ENCODE peak calls at places on chromosomes 4 and X, in six cellular contexts. One of them, this sample, is unnamed. For H3K4me1 and H3K27me3, the result is how much of the 10 kb centered on the place peaks cover.

GRCh38 chr4:128220286-128221235 is 67.1 kb downstream of the PGRMC2 start:
- DNase-seq in sigmoid colon: no peak
- DNase-seq in stomach: no peak
- DNase-seq in heart left ventricle: no peak
- DNase-seq in suprapubic skin: no peak
- DNase-seq in HCT116: peak
- DNase-seq in this sample: no peak

GRCh38 chrX:115098897-115099296 is 81.5 kb upstream of the IL13RA2 start:
- DNase-seq in sigmoid colon: no peak
- DNase-seq in stomach: no peak
- DNase-seq in heart left ventricle: no peak
- DNase-seq in suprapubic skin: no peak
- DNase-seq in HCT116: no peak
- DNase-seq in this sample: no peak

GRCh38 chrX:136767104-136767941 is 13.4 kb downstream of the ARHGEF6 start:
- DNase-seq in sigmoid colon: peak
- DNase-seq in stomach: peak
- DNase-seq in heart left ventricle: peak
- DNase-seq in suprapubic skin: peak
- DNase-seq in HCT116: no peak
- DNase-seq in this sample: peak

GRCh38 chrX:18424482-18425198 is 768 bp upstream of the CDKL5 start:
- DNase-seq in sigmoid colon: peak
- DNase-seq in stomach: no peak
- DNase-seq in heart left ventricle: peak
- DNase-seq in suprapubic skin: no peak
- DNase-seq in HCT116: no peak
- DNase-seq in this sample: peak

GRCh38 chr4:3703677-3704521 is 62.3 kb upstream of the ADRA2C start:
- DNase-seq in sigmoid colon: no peak
- DNase-seq in stomach: no peak
- DNase-seq in heart left ventricle: no peak
- DNase-seq in suprapubic skin: peak
- DNase-seq in HCT116: no peak
- DNase-seq in this sample: no peak

GRCh38 chrX:150291014-150291413 is 72.1 kb upstream of the MAMLD1 start:
- DNase-seq in sigmoid colon: no peak
- DNase-seq in stomach: no peak
- DNase-seq in heart left ventricle: no peak
- DNase-seq in suprapubic skin: no peak
- DNase-seq in HCT116: no peak
- DNase-seq in this sample: no peak

GRCh38 chrX:39582091-39582490 is 515.7 kb downstream of the BCOR start:
- DNase-seq in sigmoid colon: no peak
- DNase-seq in stomach: peak
- DNase-seq in heart left ventricle: no peak
- DNase-seq in suprapubic skin: no peak
- DNase-seq in HCT116: peak
- DNase-seq in this sample: peak

GRCh38 chr4:86092684-86093083 is 267.2 kb downstream of the MAPK10 start:
- DNase-seq in sigmoid colon: no peak
- DNase-seq in stomach: no peak
- DNase-seq in heart left ventricle: no peak
- DNase-seq in suprapubic skin: no peak
- DNase-seq in HCT116: no peak
- DNase-seq in this sample: no peak

GRCh38 chr4:94566420-94566819 is 114.7 kb downstream of the PDLIM5 start:
- DNase-seq in sigmoid colon: no peak
- DNase-seq in stomach: no peak
- DNase-seq in heart left ventricle: no peak
- DNase-seq in suprapubic skin: no peak
- DNase-seq in HCT116: no peak
- DNase-seq in this sample: no peak

GRCh38 chr4:1767770-1768366 is 25.2 kb upstream of the FGFR3 start:
- DNase-seq in sigmoid colon: no peak
- DNase-seq in stomach: peak
- DNase-seq in heart left ventricle: no peak
- DNase-seq in suprapubic skin: no peak
- DNase-seq in HCT116: no peak
- DNase-seq in this sample: peak

GRCh38 chrX:123121241-123121640 is 62.8 kb upstream of the GRIA3 start:
- DNase-seq in sigmoid colon: no peak
- DNase-seq in stomach: no peak
- DNase-seq in heart left ventricle: no peak
- DNase-seq in suprapubic skin: no peak
- DNase-seq in HCT116: no peak
- DNase-seq in this sample: no peak

GRCh38 chr4:132614682-132615081 is 534.4 kb upstream of the PCDH10 start:
- DNase-seq in sigmoid colon: no peak
- DNase-seq in stomach: no peak
- DNase-seq in heart left ventricle: no peak
- DNase-seq in suprapubic skin: no peak
- DNase-seq in HCT116: no peak
- DNase-seq in this sample: no peak

GRCh38 chrX:125295337-125295736 is 24.3 kb upstream of the TEX13C start:
- DNase-seq in sigmoid colon: no peak
- DNase-seq in stomach: no peak
- DNase-seq in heart left ventricle: no peak
- DNase-seq in suprapubic skin: no peak
- DNase-seq in HCT116: no peak
- DNase-seq in this sample: no peak

GRCh38 chr4:2721586-2721985 is 34.5 kb downstream of the TNIP2 start:
- DNase-seq in sigmoid colon: peak
- DNase-seq in stomach: no peak
- DNase-seq in heart left ventricle: no peak
- DNase-seq in suprapubic skin: peak
- DNase-seq in HCT116: no peak
- DNase-seq in this sample: no peak

GRCh38 chrX:57282568-57282967 is 3.9 kb upstream of the FAAH2 start:
- DNase-seq in sigmoid colon: no peak
- DNase-seq in stomach: no peak
- DNase-seq in heart left ventricle: no peak
- DNase-seq in suprapubic skin: no peak
- DNase-seq in HCT116: no peak
- DNase-seq in this sample: no peak

GRCh38 chr4:57943672-57944071 is 833.5 kb upstream of the IGFBP7 start:
- DNase-seq in sigmoid colon: no peak
- DNase-seq in stomach: no peak
- DNase-seq in heart left ventricle: no peak
- DNase-seq in suprapubic skin: no peak
- DNase-seq in HCT116: no peak
- DNase-seq in this sample: no peak

GRCh38 chrX:119343856-119344255 is 55.3 kb upstream of the SLC25A43 start:
- DNase-seq in sigmoid colon: no peak
- DNase-seq in stomach: no peak
- DNase-seq in heart left ventricle: no peak
- DNase-seq in suprapubic skin: no peak
- DNase-seq in HCT116: no peak
- DNase-seq in this sample: no peak

GRCh38 chr4:109977854-109978501 is 65.3 kb downstream of the EGF start:
- DNase-seq in sigmoid colon: no peak
- DNase-seq in stomach: no peak
- DNase-seq in heart left ventricle: no peak
- DNase-seq in suprapubic skin: no peak
- DNase-seq in HCT116: peak
- DNase-seq in this sample: peak

GRCh38 chrX:53284684-53285447 is 3.5 kb upstream of the IQSEC2 start:
- DNase-seq in sigmoid colon: peak
- DNase-seq in stomach: peak
- DNase-seq in heart left ventricle: peak
- DNase-seq in suprapubic skin: peak
- DNase-seq in HCT116: no peak
- DNase-seq in this sample: peak

GRCh38 chr4:16820304-16820703 is 78.1 kb downstream of the LDB2 start:
- DNase-seq in sigmoid colon: no peak
- DNase-seq in stomach: no peak
- DNase-seq in heart left ventricle: peak
- DNase-seq in suprapubic skin: no peak
- DNase-seq in HCT116: no peak
- DNase-seq in this sample: no peak

GRCh38 chr4:13656569-13656988 is 29.1 kb upstream of the BOD1L1 start:
- DNase-seq in sigmoid colon: peak
- DNase-seq in stomach: peak
- DNase-seq in heart left ventricle: peak
- DNase-seq in suprapubic skin: no peak
- DNase-seq in HCT116: no peak
- DNase-seq in this sample: peak

GRCh38 chrX:55143621-55144020 is 54.8 kb downstream of the PAGE2 start:
- DNase-seq in sigmoid colon: no peak
- DNase-seq in stomach: no peak
- DNase-seq in heart left ventricle: no peak
- DNase-seq in suprapubic skin: no peak
- DNase-seq in HCT116: no peak
- DNase-seq in this sample: no peak

GRCh38 chr4:24470681-24471622 is 113.4 kb downstream of the DHX15 start:
- DNase-seq in sigmoid colon: peak
- DNase-seq in stomach: no peak
- DNase-seq in heart left ventricle: peak
- DNase-seq in suprapubic skin: peak
- DNase-seq in HCT116: no peak
- DNase-seq in this sample: peak

GRCh38 chrX:154827624-154828408 is 6.6 kb downstream of the SMIM9 start:
- DNase-seq in sigmoid colon: no peak
- DNase-seq in stomach: no peak
- DNase-seq in heart left ventricle: no peak
- DNase-seq in suprapubic skin: no peak
- DNase-seq in HCT116: no peak
- DNase-seq in this sample: no peak

GRCh38 chr4:16641971-16642370 is 256.5 kb downstream of the LDB2 start:
- DNase-seq in sigmoid colon: no peak
- DNase-seq in stomach: no peak
- DNase-seq in heart left ventricle: no peak
- DNase-seq in suprapubic skin: no peak
- DNase-seq in HCT116: no peak
- DNase-seq in this sample: no peak

DNA sequence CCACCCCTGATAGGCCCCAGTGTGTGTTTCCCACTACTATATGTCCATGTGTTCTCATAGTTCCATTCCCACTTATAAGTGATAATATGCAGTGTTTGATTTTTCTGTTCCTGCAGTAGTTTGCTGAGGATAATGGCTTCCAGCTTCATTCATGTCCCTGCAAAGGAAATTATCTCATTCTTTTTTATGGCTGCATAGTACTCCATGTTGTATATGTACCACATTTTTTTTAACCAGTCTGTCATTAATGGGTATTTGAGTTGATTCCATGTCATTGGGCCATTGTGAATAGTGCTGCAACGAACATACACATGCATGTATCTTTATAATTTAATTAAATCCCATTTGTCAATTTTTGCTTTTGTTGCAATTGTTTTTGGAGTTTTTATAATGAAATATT is 10.3 kb upstream of the TMPRSS11A start:
- DNase-seq in sigmoid colon: no peak
- DNase-seq in stomach: no peak
- DNase-seq in heart left ventricle: no peak
- DNase-seq in suprapubic skin: no peak
- DNase-seq in HCT116: no peak
- DNase-seq in this sample: no peak
- H3K4me1 ChIP-seq in sigmoid colon: under half
- H3K4me1 ChIP-seq in stomach: under half
- H3K4me1 ChIP-seq in heart left ventricle: under half
- H3K4me1 ChIP-seq in suprapubic skin: under half
- H3K4me1 ChIP-seq in HCT116: under half
- H3K4me1 ChIP-seq in this sample: under half

GRCh38 chr4:40515398-40516293 is 114.0 kb downstream of the RBM47 start:
- DNase-seq in sigmoid colon: no peak
- DNase-seq in stomach: peak
- DNase-seq in heart left ventricle: no peak
- DNase-seq in suprapubic skin: no peak
- DNase-seq in HCT116: no peak
- DNase-seq in this sample: no peak
- TF ChIP-seq POLR2A in sigmoid colon: no peak
- TF ChIP-seq POLR2A in stomach: no peak
- TF ChIP-seq POLR2A in heart left ventricle: no peak
- TF ChIP-seq POLR2A in suprapubic skin: no peak
- TF ChIP-seq POLR2A in HCT116: no peak
- TF ChIP-seq POLR2A in this sample: peak

GRCh38 chrX:145821291-145821897 is 3.8 kb downstream of the SLITRK2 start:
- DNase-seq in sigmoid colon: no peak
- DNase-seq in stomach: no peak
- DNase-seq in heart left ventricle: no peak
- DNase-seq in suprapubic skin: peak
- DNase-seq in HCT116: no peak
- DNase-seq in this sample: no peak

GRCh38 chrX:145823132-145823531 is 5.5 kb downstream of the SLITRK2 start:
- DNase-seq in sigmoid colon: no peak
- DNase-seq in stomach: no peak
- DNase-seq in heart left ventricle: no peak
- DNase-seq in suprapubic skin: no peak
- DNase-seq in HCT116: no peak
- DNase-seq in this sample: no peak

GRCh38 chrX:145820825-145821224 is 3.2 kb downstream of the SLITRK2 start:
- DNase-seq in sigmoid colon: no peak
- DNase-seq in stomach: no peak
- DNase-seq in heart left ventricle: no peak
- DNase-seq in suprapubic skin: no peak
- DNase-seq in HCT116: no peak
- DNase-seq in this sample: no peak

GRCh38 chrX:145818522-145819075 is 970 bp downstream of the SLITRK2 start:
- DNase-seq in sigmoid colon: no peak
- DNase-seq in stomach: no peak
- DNase-seq in heart left ventricle: no peak
- DNase-seq in suprapubic skin: no peak
- DNase-seq in HCT116: no peak
- DNase-seq in this sample: no peak

GRCh38 chrX:145821898-145822567 is 4.4 kb downstream of the SLITRK2 start:
- DNase-seq in sigmoid colon: no peak
- DNase-seq in stomach: no peak
- DNase-seq in heart left ventricle: no peak
- DNase-seq in suprapubic skin: no peak
- DNase-seq in HCT116: no peak
- DNase-seq in this sample: no peak
- H3K27me3 ChIP-seq in sigmoid colon: under half
- H3K27me3 ChIP-seq in stomach: under half
- H3K27me3 ChIP-seq in heart left ventricle: under half
- H3K27me3 ChIP-seq in suprapubic skin: under half
- H3K27me3 ChIP-seq in HCT116: under half
- H3K27me3 ChIP-seq in this sample: under half

DNA sequence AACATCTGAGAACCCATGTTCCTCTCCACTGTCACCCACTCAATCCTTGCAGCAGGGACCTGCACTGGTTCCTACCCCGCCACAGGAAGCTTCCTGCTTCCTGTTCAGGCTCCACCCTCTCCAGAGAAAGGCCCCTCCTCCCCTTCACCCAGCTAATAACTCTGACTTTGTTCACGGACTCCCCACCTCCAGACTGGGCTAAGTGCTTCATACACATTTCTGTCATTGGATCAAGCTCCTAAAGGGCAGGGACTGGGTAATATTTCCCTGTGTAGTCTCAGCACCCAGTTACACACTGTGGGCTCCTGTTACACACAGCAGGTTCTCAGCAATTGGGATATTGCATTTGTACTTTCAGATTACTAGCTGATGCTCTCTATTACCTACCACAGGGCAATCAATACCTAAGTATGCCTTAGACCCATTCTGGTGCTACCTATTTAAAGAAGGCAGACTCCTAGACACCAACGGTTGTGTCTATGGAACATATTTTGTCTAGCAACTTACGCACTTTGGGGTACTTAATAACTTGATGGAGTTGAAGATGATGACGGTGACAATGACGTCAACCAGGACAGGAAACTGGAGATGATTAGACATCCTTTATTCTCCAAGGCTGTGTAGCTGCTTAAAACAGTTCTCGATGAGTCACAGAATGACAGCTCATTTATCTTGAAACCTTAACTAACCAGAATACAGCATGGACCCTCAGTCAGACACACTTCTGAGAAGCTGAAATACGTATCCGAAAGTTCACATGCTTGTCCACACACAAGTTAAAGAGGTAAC is 58.1 kb downstream of the MAML3 start:
- DNase-seq in sigmoid colon: peak
- DNase-seq in stomach: no peak
- DNase-seq in heart left ventricle: peak
- DNase-seq in suprapubic skin: no peak
- DNase-seq in HCT116: peak
- DNase-seq in this sample: no peak
- H3K4me1 ChIP-seq in sigmoid colon: under half
- H3K4me1 ChIP-seq in stomach: half or more
- H3K4me1 ChIP-seq in heart left ventricle: under half
- H3K4me1 ChIP-seq in suprapubic skin: half or more
- H3K4me1 ChIP-seq in HCT116: half or more
- H3K4me1 ChIP-seq in this sample: half or more